ENCODE peak calls at places on chromosome X, in five cellular contexts. One of them, this sample, is unnamed.

GRCh38 chrX:9279271-9279596 is 185.6 kb upstream of the TBL1X start:
- DNase-seq in cardiac fibroblast: peak; percentile 36
- DNase-seq in GM12865: peak; percentile 31
- DNase-seq in upper lobe of right lung: no peak
- DNase-seq in fibroblast of lung: peak; percentile 69
- DNase-seq in this sample: no peak

GRCh38 chrX:111041018-111041462 is 55.0 kb upstream of the PAK3 start:
- DNase-seq in cardiac fibroblast: peak; percentile 91
- DNase-seq in GM12865: no peak
- DNase-seq in fibroblast of lung: peak; percentile 83
- DNase-seq in upper lobe of right lung: no peak
- DNase-seq in this sample: peak; percentile 34

GRCh38 chrX:19443886-19444530 is 71.3 kb downstream of the MAP3K15 start:
- DNase-seq in cardiac fibroblast: no peak
- DNase-seq in GM12865: no peak
- DNase-seq in upper lobe of right lung: no peak
- DNase-seq in fibroblast of lung: no peak
- DNase-seq in this sample: no peak

GRCh38 chrX:131217878-131218486 is 71.1 kb downstream of the IGSF1 start:
- DNase-seq in fibroblast of lung: no peak
- DNase-seq in GM12865: no peak
- DNase-seq in cardiac fibroblast: no peak
- DNase-seq in upper lobe of right lung: no peak
- DNase-seq in this sample: no peak

GRCh38 chrX:16771483-16772398 is 14.5 kb upstream of the TXLNG start:
- DNase-seq in GM12865: peak; percentile 73
- DNase-seq in cardiac fibroblast: peak; percentile 75
- DNase-seq in fibroblast of lung: peak; percentile 79
- DNase-seq in upper lobe of right lung: no peak
- DNase-seq in this sample: peak; percentile 12

GRCh38 chrX:66023726-66024467 is 16.0 kb downstream of the VSIG4 start:
- DNase-seq in GM12865: no peak
- DNase-seq in upper lobe of right lung: no peak
- DNase-seq in fibroblast of lung: no peak
- DNase-seq in cardiac fibroblast: no peak
- DNase-seq in this sample: no peak

GRCh38 chrX:39592776-39593175 is 505.0 kb downstream of the BCOR start:
- DNase-seq in fibroblast of lung: peak; percentile 6
- DNase-seq in GM12865: no peak
- DNase-seq in cardiac fibroblast: peak; percentile 5
- DNase-seq in upper lobe of right lung: no peak
- DNase-seq in this sample: no peak

GRCh38 chrX:9312922-9313867 is 151.7 kb upstream of the TBL1X start:
- DNase-seq in GM12865: peak; percentile 57
- DNase-seq in cardiac fibroblast: no peak
- DNase-seq in upper lobe of right lung: peak; percentile 75
- DNase-seq in fibroblast of lung: no peak
- DNase-seq in this sample: no peak

GRCh38 chrX:18664947-18665346 is 7.0 kb downstream of the RS1 start:
- DNase-seq in cardiac fibroblast: no peak
- DNase-seq in upper lobe of right lung: no peak
- DNase-seq in GM12865: no peak
- DNase-seq in fibroblast of lung: no peak
- DNase-seq in this sample: no peak

GRCh38 chrX:13215729-13216128 is 104.1 kb downstream of the ATXN3L start:
- DNase-seq in upper lobe of right lung: no peak
- DNase-seq in GM12865: no peak
- DNase-seq in fibroblast of lung: peak; percentile 81
- DNase-seq in cardiac fibroblast: peak; percentile 54
- DNase-seq in this sample: no peak

GRCh38 chrX:134717698-134718328 is 59.5 kb upstream of the PLAC1 start:
- DNase-seq in upper lobe of right lung: no peak
- DNase-seq in fibroblast of lung: no peak
- DNase-seq in cardiac fibroblast: peak; percentile 36
- DNase-seq in GM12865: no peak
- DNase-seq in this sample: no peak

GRCh38 chrX:134849390-134849789 is 141.4 kb upstream of the SMIM10 start:
- DNase-seq in fibroblast of lung: peak; percentile 54
- DNase-seq in GM12865: no peak
- DNase-seq in cardiac fibroblast: peak; percentile 31
- DNase-seq in upper lobe of right lung: no peak
- DNase-seq in this sample: no peak

GRCh38 chrX:39613997-39614679 is 483.6 kb downstream of the BCOR start:
- DNase-seq in upper lobe of right lung: peak; percentile 72
- DNase-seq in fibroblast of lung: no peak
- DNase-seq in GM12865: peak; percentile 75
- DNase-seq in cardiac fibroblast: no peak
- DNase-seq in this sample: no peak

GRCh38 chrX:109600114-109600710 is 24.8 kb downstream of the KCNE5 start:
- DNase-seq in cardiac fibroblast: peak; percentile 30
- DNase-seq in upper lobe of right lung: peak; percentile 51
- DNase-seq in GM12865: no peak
- DNase-seq in fibroblast of lung: peak; percentile 1
- DNase-seq in this sample: no peak

GRCh38 chrX:13029341-13029740 is 15.1 kb downstream of the FAM9C start:
- DNase-seq in fibroblast of lung: peak; percentile 44
- DNase-seq in GM12865: no peak
- DNase-seq in cardiac fibroblast: peak; percentile 62
- DNase-seq in upper lobe of right lung: no peak
- DNase-seq in this sample: no peak

GRCh38 chrX:78754917-78755316 is 7.4 kb downstream of the LPAR4 start:
- DNase-seq in cardiac fibroblast: no peak
- DNase-seq in fibroblast of lung: no peak
- DNase-seq in upper lobe of right lung: no peak
- DNase-seq in GM12865: peak; percentile 46
- DNase-seq in this sample: no peak

GRCh38 chrX:75229774-75230173 is 44.1 kb upstream of the UPRT start:
- DNase-seq in fibroblast of lung: no peak
- DNase-seq in cardiac fibroblast: no peak
- DNase-seq in upper lobe of right lung: no peak
- DNase-seq in GM12865: peak; percentile 85
- DNase-seq in this sample: no peak

GRCh38 chrX:124506031-124506430 is 159.7 kb downstream of the SH2D1A start:
- DNase-seq in cardiac fibroblast: no peak
- DNase-seq in upper lobe of right lung: no peak
- DNase-seq in GM12865: no peak
- DNase-seq in fibroblast of lung: no peak
- DNase-seq in this sample: no peak

GRCh38 chrX:120668357-120668756 is 38.5 kb upstream of the C1GALT1C1 start:
- DNase-seq in GM12865: no peak
- DNase-seq in fibroblast of lung: no peak
- DNase-seq in cardiac fibroblast: no peak
- DNase-seq in upper lobe of right lung: no peak
- DNase-seq in this sample: no peak

GRCh38 chrX:152823657-152824056 is 6.9 kb downstream of the CETN2 start:
- DNase-seq in upper lobe of right lung: no peak
- DNase-seq in fibroblast of lung: no peak
- DNase-seq in GM12865: no peak
- DNase-seq in cardiac fibroblast: no peak
- DNase-seq in this sample: no peak

GRCh38 chrX:36963852-36964251 is 44.3 kb upstream of the FAM47C start:
- DNase-seq in fibroblast of lung: no peak
- DNase-seq in GM12865: no peak
- DNase-seq in cardiac fibroblast: no peak
- DNase-seq in upper lobe of right lung: no peak
- DNase-seq in this sample: no peak

DNA sequence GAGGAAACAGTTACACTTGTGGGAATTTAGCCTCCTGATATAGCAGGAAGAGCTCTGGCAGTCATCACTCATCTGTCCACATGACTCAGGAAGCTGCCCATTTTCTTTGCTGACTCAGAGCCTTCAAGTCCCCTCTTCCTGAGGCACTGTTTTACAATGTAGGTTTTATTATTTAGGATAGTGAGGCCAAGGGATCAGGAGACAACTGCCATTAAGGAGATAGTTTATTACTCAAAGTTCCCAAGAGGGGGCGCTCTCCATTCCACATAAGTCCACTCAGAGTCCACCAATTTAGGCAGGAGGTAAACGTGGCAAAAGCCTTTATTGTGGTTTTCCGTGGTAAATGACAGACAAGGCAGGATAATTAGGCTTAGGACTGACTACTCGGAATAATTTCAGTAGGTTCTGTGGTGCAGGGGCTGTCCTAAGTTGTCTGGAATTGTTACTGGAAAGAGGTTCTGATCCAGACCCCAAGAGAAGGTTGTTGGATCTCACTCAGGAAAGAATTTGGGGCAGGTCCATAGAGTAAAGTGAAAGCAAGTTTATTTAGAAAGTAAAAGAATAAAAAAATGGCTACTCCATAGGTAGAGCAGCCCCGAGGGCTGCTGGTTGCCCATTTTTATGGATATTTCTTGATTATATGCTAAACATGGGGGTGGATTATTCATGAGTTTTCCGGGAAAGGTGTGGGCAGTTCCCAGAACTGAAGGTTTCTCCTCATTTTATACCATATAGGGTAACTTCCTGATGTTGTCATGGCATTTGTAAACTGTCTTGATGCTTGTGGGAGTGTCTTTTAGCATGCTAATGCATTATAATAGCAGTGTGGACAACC is 96.0 kb upstream of the RAB40AL start:
- DNase-seq in upper lobe of right lung: no peak
- DNase-seq in GM12865: peak; percentile 22
- DNase-seq in cardiac fibroblast: peak; percentile 14
- DNase-seq in fibroblast of lung: peak; percentile 22
- DNase-seq in this sample: no peak
- TF ChIP-seq CTCF in upper lobe of right lung: no peak
- TF ChIP-seq CTCF in GM12865: no peak
- TF ChIP-seq CTCF in cardiac fibroblast: peak; percentile 22
- TF ChIP-seq CTCF in fibroblast of lung: peak; percentile 14
- TF ChIP-seq CTCF in this sample: no peak

GRCh38 chrX:10741496-10742048 is 121.2 kb upstream of the MID1 start:
- DNase-seq in fibroblast of lung: no peak
- DNase-seq in upper lobe of right lung: no peak
- DNase-seq in cardiac fibroblast: no peak
- DNase-seq in GM12865: no peak
- DNase-seq in this sample: no peak
- H3K4me3 ChIP-seq in fibroblast of lung: no peak overlapping the region
- H3K4me3 ChIP-seq in upper lobe of right lung: no peak overlapping the region
- H3K4me3 ChIP-seq in cardiac fibroblast: no peak overlapping the region
- H3K4me3 ChIP-seq in GM12865: no peak overlapping the region
- H3K4me3 ChIP-seq in this sample: no peak overlapping the region

GRCh38 chrX:54838583-54838982 is 31.0 kb downstream of the MAGED2 start:
- DNase-seq in fibroblast of lung: no peak
- DNase-seq in upper lobe of right lung: no peak
- DNase-seq in GM12865: no peak
- DNase-seq in cardiac fibroblast: no peak
- DNase-seq in this sample: no peak
- TF ChIP-seq CTCF in fibroblast of lung: no peak
- TF ChIP-seq CTCF in upper lobe of right lung: no peak
- TF ChIP-seq CTCF in GM12865: no peak
- TF ChIP-seq CTCF in cardiac fibroblast: no peak
- TF ChIP-seq CTCF in this sample: no peak

DNA sequence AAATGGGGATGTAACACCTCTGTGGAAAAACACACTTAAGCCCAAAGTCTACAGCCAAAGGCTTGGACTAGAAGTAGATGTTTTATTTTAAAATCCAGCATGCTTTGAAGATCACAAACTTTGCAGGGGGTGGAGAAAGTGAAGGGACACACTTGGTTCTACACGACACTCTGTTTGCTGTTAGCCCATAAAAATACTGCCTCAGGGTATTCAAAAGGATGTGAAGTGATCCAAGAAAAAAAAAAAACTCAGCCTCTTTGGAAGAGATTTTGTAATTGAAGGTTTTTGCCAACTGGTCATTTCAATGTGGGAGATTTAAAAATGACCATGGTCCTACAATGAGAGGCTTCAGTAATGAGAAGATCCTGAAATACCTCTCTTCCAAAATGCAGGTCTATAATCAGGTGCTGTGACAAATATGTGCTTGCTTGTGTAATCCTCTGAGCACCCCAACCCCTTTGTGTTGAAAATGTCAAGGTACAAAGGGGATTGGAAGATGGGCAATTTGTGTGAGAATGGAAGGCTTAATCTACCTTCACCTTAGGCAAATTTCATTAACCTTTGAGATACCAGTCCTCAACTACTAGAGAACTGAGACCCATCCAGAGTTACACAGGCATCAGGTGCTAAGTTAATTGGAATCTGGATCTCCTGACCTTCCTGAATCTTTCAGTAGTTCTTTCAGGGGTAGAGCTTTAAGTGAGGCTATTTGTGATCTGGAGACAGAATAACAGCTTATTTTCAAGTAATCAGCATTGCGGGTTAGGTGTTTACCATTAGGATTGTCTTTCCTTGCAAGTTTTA is 82.5 kb downstream of the HS6ST2 start:
- DNase-seq in fibroblast of lung: no peak
- DNase-seq in GM12865: no peak
- DNase-seq in upper lobe of right lung: no peak
- DNase-seq in cardiac fibroblast: no peak
- DNase-seq in this sample: no peak
- H3K4me3 ChIP-seq in fibroblast of lung: no peak overlapping the region
- H3K4me3 ChIP-seq in GM12865: no peak overlapping the region
- H3K4me3 ChIP-seq in upper lobe of right lung: no peak overlapping the region
- H3K4me3 ChIP-seq in cardiac fibroblast: no peak overlapping the region
- H3K4me3 ChIP-seq in this sample: no peak overlapping the region

GRCh38 chrX:104310084-104310483 is 55.4 kb upstream of the ESX1 start:
- DNase-seq in GM12865: no peak
- DNase-seq in fibroblast of lung: peak; percentile 54
- DNase-seq in cardiac fibroblast: peak; percentile 53
- DNase-seq in upper lobe of right lung: no peak
- DNase-seq in this sample: no peak
- TF ChIP-seq CTCF in GM12865: no peak
- TF ChIP-seq CTCF in fibroblast of lung: peak; percentile 42
- TF ChIP-seq CTCF in cardiac fibroblast: peak; percentile 43
- TF ChIP-seq CTCF in upper lobe of right lung: no peak
- TF ChIP-seq CTCF in this sample: peak; percentile 25

DNA sequence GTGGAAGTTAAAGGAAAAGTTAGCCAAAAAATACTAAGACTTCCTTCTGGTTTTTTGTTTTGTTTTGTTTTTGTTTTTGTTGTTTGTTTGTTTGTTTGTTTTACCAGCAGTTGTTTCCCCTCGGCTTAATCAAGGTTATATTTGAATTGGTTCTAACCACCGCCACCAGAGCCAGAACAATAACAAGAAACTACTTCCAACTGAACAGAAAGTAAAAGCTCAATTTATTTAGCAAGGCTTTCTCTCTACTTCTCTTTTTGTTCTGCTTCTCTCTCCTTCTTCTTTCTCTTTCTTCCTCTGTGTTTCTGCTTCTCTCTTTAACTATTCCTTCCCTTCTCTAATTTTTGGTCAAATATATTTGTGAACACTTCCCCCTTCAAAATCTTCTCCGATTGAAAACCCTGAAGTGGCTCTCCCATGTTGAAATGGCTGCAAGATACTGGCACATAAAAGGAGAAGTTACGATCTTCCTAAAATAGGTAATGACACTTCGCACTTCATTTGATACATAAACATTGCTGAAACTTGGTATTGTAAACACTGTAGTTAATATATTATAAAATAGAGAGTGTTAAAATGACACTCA is 1195.9 kb upstream of the PRKX start:
- DNase-seq in upper lobe of right lung: no peak
- DNase-seq in cardiac fibroblast: no peak
- DNase-seq in GM12865: no peak
- DNase-seq in fibroblast of lung: no peak
- DNase-seq in this sample: no peak
- H3K4me3 ChIP-seq in upper lobe of right lung: no peak overlapping the region
- H3K4me3 ChIP-seq in cardiac fibroblast: no peak overlapping the region
- H3K4me3 ChIP-seq in GM12865: no peak overlapping the region
- H3K4me3 ChIP-seq in fibroblast of lung: no peak overlapping the region
- H3K4me3 ChIP-seq in this sample: no peak overlapping the region